ENCODE peak calls at places on chromosome 14, in ten cellular contexts. C, H, R, K, G, F, Q, M, P and X are unnamed samples.
A peak's percentile ranks its signal among the peaks of the same experiment; 100 is the strongest.

GRCh38 chr14:103735022-103735421 is 19.4 kb downstream of the ZFYVE21 start:
- DNase-seq in C (no peak), G (no peak), P (no peak), R (peak; percentile 35), H (peak; percentile 55), K (peak; percentile 50), F (no peak), Q (no peak), M (no peak), X (peak; percentile 39)

GRCh38 chr14:101010293-101010692 is 106.8 kb upstream of the RTL1 start:
- DNase-seq in R (no peak), P (no peak), C (no peak), H (no peak), Q (no peak), G (no peak), M (no peak), K (peak; percentile 37), F (no peak), X (no peak)

GRCh38 chr14:67971627-67972625 is 152.3 kb downstream of the RAD51B start:
- DNase-seq in R (no peak), F (peak; percentile 40), Q (no peak), M (peak; percentile 50), K (no peak), H (no peak), C (no peak), G (no peak), P (no peak), X (no peak)

GRCh38 chr14:99190696-99191662 is 81.0 kb downstream of the BCL11B start:
- DNase-seq in K (no peak), C (peak; percentile 47), P (no peak), R (no peak), Q (no peak), F (no peak), G (no peak), M (peak; percentile 8), H (no peak), X (no peak)

GRCh38 chr14:93007225-93007997 is 84.5 kb downstream of the CHGA start:
- DNase-seq in M (peak; percentile 59), Q (peak; percentile 68), R (peak; percentile 66), F (peak; percentile 72), C (no peak), P (no peak), K (no peak), G (no peak), H (peak; percentile 68), X (peak; percentile 69)

GRCh38 chr14:51118993-51119392 is 24.1 kb upstream of the TRIM9 start:
- DNase-seq in R (no peak), F (no peak), K (no peak), H (no peak), P (no peak), M (no peak), C (no peak), G (no peak), Q (no peak), X (no peak)

GRCh38 chr14:37048666-37049071 is 123.7 kb downstream of the SLC25A21 start:
- DNase-seq in G (no peak), M (peak; percentile 88), F (no peak), H (no peak), P (no peak), C (no peak), Q (no peak), K (no peak), R (no peak), X (no peak)

GRCh38 chr14:25394356-25394755 is 344.4 kb upstream of the STXBP6 start:
- DNase-seq in F (no peak), M (no peak), H (no peak), Q (no peak), G (no peak), R (no peak), K (no peak), P (no peak), C (no peak), X (no peak)

GRCh38 chr14:72714094-72714493 is 179.8 kb downstream of the DPF3 start:
- DNase-seq in H (no peak), R (no peak), F (peak; percentile 6), G (no peak), Q (no peak), K (peak; percentile 48), P (no peak), C (peak; percentile 8), M (no peak), X (no peak)

GRCh38 chr14:104183796-104184195 is 45.4 kb downstream of the KIF26A start:
- DNase-seq in M (no peak), H (peak; percentile 68), K (no peak), F (no peak), G (no peak), C (no peak), Q (no peak), R (no peak), P (no peak), X (no peak)

GRCh38 chr14:101708853-101709532 is 52.5 kb upstream of the PPP2R5C start:
- DNase-seq in H (no peak), P (no peak), K (no peak), G (no peak), F (no peak), C (no peak), Q (no peak), M (no peak), R (no peak), X (no peak)

GRCh38 chr14:91983571-91983970 is 36.1 kb upstream of the FBLN5 start:
- DNase-seq in R (no peak), Q (no peak), C (no peak), P (no peak), F (no peak), G (no peak), M (no peak), H (no peak), K (no peak), X (no peak)

GRCh38 chr14:91977909-91978308 is 30.4 kb upstream of the FBLN5 start:
- DNase-seq in Q (no peak), H (no peak), K (no peak), M (no peak), F (no peak), C (no peak), R (no peak), G (no peak), P (no peak), X (no peak)

GRCh38 chr14:91985008-91985407 is 37.5 kb upstream of the FBLN5 start:
- DNase-seq in R (no peak), C (no peak), P (no peak), F (no peak), H (no peak), M (peak; percentile 3), Q (no peak), K (no peak), G (no peak), X (no peak)

GRCh38 chr14:91975763-91976162 is 28.3 kb upstream of the FBLN5 start:
- DNase-seq in P (no peak), Q (no peak), C (no peak), G (no peak), F (no peak), M (no peak), H (no peak), R (no peak), K (no peak), X (no peak)

GRCh38 chr14:91980157-91980556 is 32.7 kb upstream of the FBLN5 start:
- DNase-seq in G (no peak), K (no peak), Q (no peak), M (peak; percentile 93), P (no peak), C (no peak), H (no peak), F (peak; percentile 42), R (no peak), X (no peak)
- H3K27ac ChIP-seq in G (peak overlapping the region; percentile 23), K (no peak overlapping the region), Q (no peak overlapping the region), M (peak overlapping the region; percentile 51), P (no peak overlapping the region), C (no peak overlapping the region), H (peak overlapping the region; percentile 28), F (no peak overlapping the region), R (peak overlapping the region; percentile 47), X (no peak overlapping the region)

GRCh38 chr14:55038708-55039107 is 11.7 kb downstream of the SOCS4 start:
- DNase-seq in P (no peak), H (no peak), Q (no peak), F (peak; percentile 38), C (no peak), R (no peak), M (peak; percentile 64), K (no peak), G (no peak), X (no peak)
- H3K27ac ChIP-seq in P (no peak overlapping the region), H (no peak overlapping the region), Q (no peak overlapping the region), F (no peak overlapping the region), C (no peak overlapping the region), R (no peak overlapping the region), M (peak overlapping the region; percentile 65), K (no peak overlapping the region), G (no peak overlapping the region), X (no peak overlapping the region)

GRCh38 chr14:60151715-60152114 is 13.5 kb downstream of the DHRS7 start:
- DNase-seq in R (peak; percentile 94), H (peak; percentile 89), C (peak; percentile 71), M (peak; percentile 84), K (peak; percentile 79), G (peak; percentile 62), F (peak; percentile 37), P (peak; percentile 55), Q (peak; percentile 90), X (peak; percentile 86)
- H3K27ac ChIP-seq in R (peak overlapping the region; percentile 93), H (peak overlapping the region; percentile 21), C (peak overlapping the region; percentile 71), M (peak overlapping the region; percentile 65), K (peak overlapping the region; percentile 59), G (peak overlapping the region; percentile 42), F (no peak overlapping the region), P (peak overlapping the region; percentile 65), Q (peak overlapping the region; percentile 29), X (peak overlapping the region; percentile 48)

GRCh38 chr14:97107070-97107469 is 309.9 kb downstream of the VRK1 start:
- DNase-seq in Q (no peak), F (no peak), G (no peak), K (no peak), R (no peak), H (no peak), C (no peak), P (no peak), M (no peak), X (no peak)

GRCh38 chr14:97109234-97109633 is 312.1 kb downstream of the VRK1 start:
- DNase-seq in F (no peak), H (no peak), C (no peak), G (no peak), R (no peak), K (no peak), P (no peak), M (no peak), Q (no peak), X (no peak)

GRCh38 chr14:97106166-97106565 is 309.0 kb downstream of the VRK1 start:
- DNase-seq in K (no peak), C (no peak), P (no peak), M (no peak), R (no peak), G (no peak), Q (no peak), F (no peak), H (no peak), X (no peak)

GRCh38 chr14:97106609-97107008 is 309.4 kb downstream of the VRK1 start:
- DNase-seq in K (no peak), G (no peak), Q (no peak), C (no peak), R (no peak), H (no peak), F (no peak), M (no peak), P (no peak), X (no peak)

DNA sequence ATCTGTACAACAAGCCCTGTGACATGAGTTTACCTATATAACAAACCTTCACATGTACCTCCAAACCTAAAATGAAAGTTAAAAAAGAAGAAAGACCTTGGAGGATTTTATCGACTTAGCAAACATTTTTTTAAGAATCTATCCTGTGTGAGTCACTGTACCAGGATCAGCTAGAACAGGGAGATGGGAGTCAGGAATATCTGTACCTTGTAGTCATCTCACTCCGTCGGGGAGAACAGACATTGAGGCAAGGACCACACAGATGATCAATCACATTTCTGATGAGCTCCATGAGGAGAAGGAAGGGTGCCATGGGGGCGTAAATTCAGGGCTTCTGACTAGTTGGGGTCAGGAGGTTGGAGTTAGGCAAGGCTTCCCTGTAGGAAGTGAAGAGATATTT is 310.6 kb downstream of the VRK1 start:
- DNase-seq in F (no peak), G (no peak), M (no peak), Q (no peak), H (no peak), R (no peak), P (no peak), C (no peak), K (no peak), X (no peak)
- H3K27ac ChIP-seq in F (no peak overlapping the region), G (no peak overlapping the region), M (no peak overlapping the region), Q (no peak overlapping the region), H (no peak overlapping the region), R (no peak overlapping the region), P (no peak overlapping the region), C (no peak overlapping the region), K (no peak overlapping the region), X (no peak overlapping the region)